ENCODE peak calls at places on chromosomes 1 and 21, in ten cellular contexts. G, Y, K, J, M, V, A, Z, O and N are unnamed samples.

GRCh38 chr1:82160903-82161302 is 360.2 kb downstream of the ADGRL2 start:
- DNase-seq in Z (no peak), G (peak), K (no peak), A (no peak), Y (no peak), V (no peak), M (no peak), J (no peak), O (no peak), N (no peak)

GRCh38 chr1:26700711-26701110 is 4.9 kb downstream of the ARID1A start:
- DNase-seq in V (no peak), G (peak), J (no peak), O (no peak), A (no peak), K (peak), Y (no peak), Z (no peak), M (no peak), N (no peak)

GRCh38 chr1:76177644-76178043 is 103.1 kb downstream of the ST6GALNAC3 start:
- DNase-seq in J (no peak), K (no peak), O (no peak), A (no peak), M (no peak), Y (no peak), Z (no peak), V (no peak), G (no peak), N (no peak)

GRCh38 chr21:33608559-33608958 is 20.1 kb upstream of the DONSON start:
- DNase-seq in V (no peak), Y (no peak), K (peak), M (no peak), A (no peak), G (no peak), J (no peak), O (peak), Z (no peak), N (no peak)

GRCh38 chr1:223712856-223713494 is 636 bp downstream of the CAPN2 start:
- DNase-seq in V (peak), Z (no peak), K (no peak), G (peak), O (no peak), Y (no peak), A (no peak), M (peak), J (no peak), N (peak)

GRCh38 chr1:99374109-99374508 is 109.8 kb downstream of the PLPPR4 start:
- DNase-seq in M (no peak), G (no peak), Z (no peak), Y (no peak), J (no peak), K (no peak), O (no peak), A (no peak), V (no peak), N (no peak)

GRCh38 chr1:184905601-184906322 is 68.5 kb downstream of the NIBAN1 start:
- DNase-seq in Y (peak), M (no peak), V (no peak), O (peak), A (peak), K (no peak), Z (no peak), G (no peak), J (no peak), N (no peak)

GRCh38 chr1:29784276-29785136 is 548.2 kb downstream of the PTPRU start:
- DNase-seq in G (no peak), A (no peak), K (no peak), J (peak), V (no peak), O (no peak), Z (no peak), M (no peak), Y (no peak), N (no peak)

GRCh38 chr1:156151093-156151688 is 2.2 kb upstream of the SEMA4A start:
- DNase-seq in Z (no peak), M (no peak), V (no peak), O (peak), J (no peak), Y (no peak), K (peak), A (no peak), G (peak), N (no peak)

GRCh38 chr1:104295516-104295915 is 545.8 kb downstream of the AMY1C start:
- DNase-seq in G (no peak), A (no peak), Y (no peak), K (no peak), Z (no peak), V (no peak), M (no peak), J (no peak), O (no peak), N (no peak)

GRCh38 chr1:38905985-38906384 is 24.6 kb upstream of the GJA9 start:
- DNase-seq in J (no peak), Z (no peak), M (no peak), A (no peak), K (no peak), G (no peak), V (no peak), Y (no peak), O (no peak), N (no peak)

GRCh38 chr1:207002731-207003146 is 29.8 kb downstream of the C1orf116 start:
- DNase-seq in K (peak), G (no peak), V (peak), M (no peak), O (no peak), Y (no peak), A (peak), Z (peak), J (no peak), N (no peak)

GRCh38 chr1:158836038-158836437 is 4.9 kb downstream of the MNDA start:
- DNase-seq in A (no peak), V (no peak), K (no peak), O (no peak), Z (no peak), M (no peak), G (no peak), Y (no peak), J (no peak), N (no peak)

GRCh38 chr1:203425668-203425999 is 50.0 kb upstream of the PRELP start:
- DNase-seq in K (peak), V (no peak), A (peak), M (no peak), O (no peak), Y (no peak), G (no peak), J (no peak), Z (no peak), N (no peak)

GRCh38 chr1:46606255-46606965 is 2.3 kb upstream of the MKNK1 start:
- DNase-seq in A (peak), Z (no peak), J (no peak), K (peak), M (no peak), V (no peak), O (no peak), Y (peak), G (no peak), N (no peak)

GRCh38 chr1:93770640-93771039 is 89.0 kb upstream of the BCAR3 start:
- DNase-seq in Z (no peak), G (peak), J (no peak), V (no peak), A (peak), M (no peak), K (no peak), O (peak), Y (no peak), N (peak)